ENCODE peak calls at places on chromosomes 2 and 18, in nine cellular contexts. L is fibroblast of pulmonary artery; M is HEK293T; B is dorsolateral prefrontal cortex; W is HCT116; I is cardiac muscle cell; N is activated CD4-positive, alpha-beta T cell treated with anti-CD3 and anti-CD28 coated beads, Interleukin-2, amount 50 U/mL, for 4 hours; V is ELF-1; U is germinal center. T is an unnamed sample.

GRCh38 chr2:38750011-38750792 is 959 bp downstream of the SRSF7 start:
- DNase-seq in L (peak), M (peak), B (peak), V (peak), I (peak), W (no peak), U (peak), N (peak), T (peak)

GRCh38 chr2:237626813-237627451 is 455 bp upstream of the LRRFIP1 start:
- DNase-seq in U (no peak), W (no peak), N (no peak), B (no peak), I (no peak), M (no peak), L (no peak), V (peak), T (no peak)

GRCh38 chr2:62568983-62569837 is 63.2 kb upstream of the TMEM17 start:
- DNase-seq in I (peak), W (no peak), U (no peak), M (no peak), V (no peak), B (no peak), L (no peak), N (no peak), T (no peak)

GRCh38 chr2:227471924-227472264 is at the start of gene AGFG1:
- DNase-seq in V (peak), M (peak), N (peak), I (peak), W (peak), L (peak), B (peak), U (peak), T (peak)

GRCh38 chr2:5392658-5393057 is 299.5 kb upstream of the SOX11 start:
- DNase-seq in W (no peak), B (no peak), N (no peak), L (no peak), M (no peak), I (no peak), V (no peak), U (no peak), T (peak)

GRCh38 chr2:15200581-15200980 is 360.6 kb downstream of the NBAS start:
- DNase-seq in I (no peak), N (no peak), U (no peak), M (no peak), L (no peak), V (no peak), W (no peak), B (no peak), T (no peak)

GRCh38 chr2:176642074-176642473 is 372.8 kb downstream of the MTX2 start:
- DNase-seq in V (no peak), U (no peak), N (no peak), M (no peak), I (no peak), B (no peak), L (no peak), W (no peak), T (peak)

GRCh38 chr2:214671330-214671850 is 138.1 kb downstream of the BARD1 start:
- DNase-seq in U (no peak), L (no peak), N (no peak), B (no peak), M (no peak), I (peak), V (no peak), W (no peak), T (no peak)

GRCh38 chr2:227097495-227098161 is 66.4 kb downstream of the COL4A4 start:
- DNase-seq in M (no peak), L (no peak), U (no peak), B (no peak), I (no peak), V (no peak), N (no peak), W (no peak), T (no peak)

GRCh38 chr2:237859082-237859433 is 365 bp upstream of the RAMP1 start:
- DNase-seq in I (no peak), V (no peak), L (no peak), M (no peak), B (no peak), W (no peak), U (no peak), N (no peak), T (no peak)

GRCh38 chr18:37176307-37176934 is 347.5 kb downstream of the KIAA1328 start:
- DNase-seq in M (no peak), L (no peak), B (no peak), I (no peak), W (no peak), V (no peak), U (no peak), N (no peak), T (no peak)

GRCh38 chr2:229719926-229720652 is 5.7 kb upstream of the DNER start:
- DNase-seq in V (no peak), W (no peak), U (no peak), B (no peak), N (no peak), M (no peak), I (no peak), L (peak), T (peak)

GRCh38 chr2:168699834-168700417 is 102.5 kb upstream of the NOSTRIN start:
- DNase-seq in B (peak), I (no peak), L (peak), N (no peak), V (no peak), M (no peak), U (no peak), W (no peak), T (peak)

GRCh38 chr2:57291209-57291608 is 755.4 kb upstream of the VRK2 start:
- DNase-seq in I (peak), U (no peak), B (no peak), M (no peak), W (no peak), N (no peak), V (peak), L (no peak), T (no peak)

T was measured in iris pigment epithelial cell.